ENCODE peak calls at places on chromosome 21, in five cellular contexts. E is right atrium auricular region, P is progenitor cell of endocrine pancreas, W is heart left ventricle, Q is left cardiac atrium. D is an unnamed sample.
A peak's percentile ranks its signal among the peaks of the same experiment; 100 is the strongest.

GRCh38 chr21:25170681-25171080 is 436.6 kb downstream of the MRPL39 start:
- DNase-seq in Q (no peak), E (no peak), P (no peak), W (no peak), D (no peak)

GRCh38 chr21:34850166-34850695 is 181.4 kb downstream of the CLIC6 start:
- DNase-seq in E (no peak), P (no peak), Q (no peak), W (no peak), D (no peak)

GRCh38 chr21:45000637-45001133 is 60.9 kb downstream of the SLX9 start:
- DNase-seq in Q (no peak), W (no peak), P (no peak), E (no peak), D (no peak)

GRCh38 chr21:34857874-34858273 is 189.1 kb downstream of the CLIC6 start:
- DNase-seq in E (no peak), P (no peak), W (no peak), Q (no peak), D (no peak)

GRCh38 chr21:38669186-38669585 is 136.5 kb upstream of the ETS2 start:
- DNase-seq in P (no peak), Q (no peak), E (no peak), W (no peak), D (no peak)

GRCh38 chr21:44057960-44058651 is 46.0 kb downstream of the TRAPPC10 start:
- DNase-seq in W (no peak), P (no peak), Q (no peak), E (no peak), D (no peak)

GRCh38 chr21:36113647-36114428 is 21.0 kb upstream of the CBR3 start:
- DNase-seq in E (no peak), W (no peak), Q (no peak), P (no peak), D (no peak)

GRCh38 chr21:44294391-44295162 is 5.3 kb upstream of the PFKL start:
- DNase-seq in W (peak; percentile 86), Q (peak; percentile 84), P (no peak), E (peak; percentile 86), D (no peak)

GRCh38 chr21:42463861-42464515 is 32.0 kb downstream of the RSPH1 start:
- DNase-seq in Q (no peak), P (no peak), W (no peak), E (no peak), D (peak; percentile 66)

GRCh38 chr21:36021251-36021837 is 39.0 kb downstream of the SETD4 start:
- DNase-seq in W (no peak), P (no peak), Q (no peak), E (no peak), D (no peak)

GRCh38 chr21:37529649-37530048 is 163.1 kb downstream of the DYRK1A start:
- DNase-seq in P (no peak), Q (no peak), W (no peak), E (no peak), D (no peak)

GRCh38 chr21:40194181-40194580 is 326.9 kb downstream of the PCP4 start:
- DNase-seq in W (no peak), E (no peak), P (no peak), Q (no peak), D (no peak)

GRCh38 chr21:41777934-41778815 is 11.3 kb upstream of the RIPK4 start:
- DNase-seq in P (peak; percentile 77), E (peak; percentile 94), W (peak; percentile 76), Q (peak; percentile 91), D (no peak)

GRCh38 chr21:41947596-41948403 is 6.0 kb downstream of the C2CD2 start:
- DNase-seq in Q (peak; percentile 42), W (no peak), P (no peak), E (no peak), D (no peak)

D was measured in glomerular endothelial cell.